ENCODE peak calls at places on chromosomes 5 and 9, in ten cellular contexts. B is stomach; W is BE2C; I is AG08395; P is left ventricle myocardium superior; O is HT1080; J is HuH-7; F is CD8-positive, alpha-beta memory T cell; Q is GM12892; G is mesendoderm. N is an unnamed sample.

GRCh38 chr9:93207326-93207814 is 23.4 kb downstream of the WNK2 start:
- DNase-seq in P (peak; percentile 76), W (peak; percentile 45), F (no peak), Q (no peak), J (no peak), G (no peak), B (no peak), I (peak; percentile 74), O (no peak), N (no peak)

GRCh38 chr9:111036946-111037743 is 1.1 kb downstream of the LPAR1 start:
- DNase-seq in J (peak; percentile 10), O (peak; percentile 27), P (no peak), F (no peak), W (no peak), Q (no peak), G (peak; percentile 61), B (no peak), I (no peak), N (no peak)

GRCh38 chr5:170584003-170584402 is 80.2 kb downstream of the KCNIP1 start:
- DNase-seq in O (no peak), P (no peak), G (no peak), Q (no peak), I (no peak), F (no peak), W (no peak), J (no peak), B (no peak), N (no peak)

GRCh38 chr5:53877243-53877642 is 316.8 kb downstream of the NDUFS4 start:
- DNase-seq in I (peak; percentile 90), Q (no peak), J (no peak), O (peak; percentile 43), G (no peak), P (no peak), W (no peak), F (no peak), B (no peak), N (no peak)

GRCh38 chr5:60178101-60178500 is 284.6 kb upstream of the PDE4D start:
- DNase-seq in O (no peak), W (no peak), I (no peak), Q (no peak), J (no peak), P (no peak), F (no peak), G (no peak), B (no peak), N (no peak)

GRCh38 chr5:170496629-170497028 is 7.2 kb upstream of the KCNIP1 start:
- DNase-seq in I (no peak), W (no peak), B (no peak), P (no peak), G (no peak), Q (no peak), O (peak; percentile 24), F (no peak), J (no peak), N (no peak)

GRCh38 chr5:178389031-178389729 is 156.6 kb upstream of the PHYKPL start:
- DNase-seq in J (no peak), W (no peak), B (peak; percentile 22), G (no peak), O (no peak), Q (no peak), P (no peak), I (no peak), F (no peak), N (no peak)

GRCh38 chr9:137067860-137068538 is 2.4 kb downstream of the SAPCD2 start:
- DNase-seq in I (peak; percentile 73), P (peak; percentile 83), W (peak; percentile 85), F (peak; percentile 77), J (peak; percentile 96), Q (peak; percentile 85), G (peak; percentile 87), O (peak; percentile 74), B (peak; percentile 88), N (peak; percentile 89)

GRCh38 chr5:134545070-134545868 is 19.8 kb downstream of the JADE2 start:
- DNase-seq in Q (no peak), O (no peak), B (no peak), P (peak; percentile 84), I (no peak), F (no peak), W (no peak), J (no peak), G (no peak), N (no peak)

GRCh38 chr9:132503116-132503515 is 79.3 kb upstream of the BARHL1 start:
- DNase-seq in Q (no peak), P (no peak), I (no peak), B (no peak), G (no peak), J (no peak), O (no peak), F (no peak), W (no peak), N (no peak)

GRCh38 chr9:16331527-16331926 is 538.9 kb downstream of the BNC2 start:
- DNase-seq in B (no peak), I (no peak), P (peak; percentile 50), W (no peak), F (no peak), G (no peak), J (no peak), Q (no peak), O (no peak), N (no peak)

GRCh38 chr9:739362-739761 is 102.1 kb upstream of the DMRT1 start:
- DNase-seq in O (no peak), P (no peak), B (no peak), W (no peak), J (no peak), I (no peak), G (no peak), F (no peak), Q (no peak), N (no peak)

GRCh38 chr5:31574777-31575176 is 42.7 kb downstream of the C5orf22 start:
- DNase-seq in F (no peak), Q (no peak), I (no peak), P (no peak), W (no peak), B (no peak), O (no peak), J (no peak), G (no peak), N (no peak)

GRCh38 chr5:157890825-157891587 is 32.1 kb upstream of the CLINT1 start:
- DNase-seq in P (no peak), F (no peak), G (peak; percentile 24), O (no peak), B (no peak), J (no peak), W (no peak), Q (no peak), I (no peak), N (no peak)

GRCh38 chr5:81785311-81785710 is 34.4 kb upstream of the SSBP2 start:
- DNase-seq in F (no peak), I (no peak), B (no peak), W (no peak), P (no peak), O (peak; percentile 19), G (no peak), Q (no peak), J (no peak), N (no peak)

GRCh38 chr5:68711311-68712200 is 382.3 kb upstream of the SLC30A5 start:
- DNase-seq in J (no peak), P (no peak), B (no peak), I (no peak), F (no peak), G (no peak), W (no peak), O (no peak), Q (no peak), N (no peak)

GRCh38 chr5:56668996-56669395 is 146.4 kb upstream of the MAP3K1 start:
- DNase-seq in W (no peak), F (no peak), Q (no peak), B (no peak), J (no peak), P (no peak), I (no peak), G (no peak), O (no peak), N (no peak)

GRCh38 chr5:119238265-119239118 is 117.3 kb upstream of the TNFAIP8 start:
- DNase-seq in B (no peak), F (no peak), Q (no peak), W (no peak), I (no peak), O (no peak), J (no peak), P (no peak), G (no peak), N (no peak)

GRCh38 chr5:81856948-81857928 is 106.3 kb upstream of the SSBP2 start:
- DNase-seq in W (peak; percentile 88), I (no peak), P (peak; percentile 91), Q (no peak), B (peak; percentile 55), O (peak; percentile 42), F (no peak), G (peak; percentile 64), J (no peak), N (peak; percentile 24)

GRCh38 chr5:94849821-94850736 is 231.6 kb downstream of the SLF1 start:
- DNase-seq in B (no peak), G (peak; percentile 94), F (no peak), O (peak; percentile 18), P (no peak), W (peak; percentile 45), Q (no peak), I (peak; percentile 69), J (peak; percentile 10), N (no peak)

GRCh38 chr9:26296910-26297309 is 595.7 kb downstream of the CAAP1 start:
- DNase-seq in Q (no peak), F (no peak), G (no peak), I (peak; percentile 27), J (no peak), P (no peak), B (no peak), O (peak; percentile 54), W (no peak), N (no peak)

GRCh38 chr5:168826292-168826725 is 247.1 kb upstream of the PANK3 start:
- DNase-seq in I (no peak), J (no peak), B (no peak), G (no peak), W (no peak), P (no peak), O (no peak), F (no peak), Q (no peak), N (no peak)

GRCh38 chr9:136587145-136587943 is 41.5 kb upstream of the NOTCH1 start:
- DNase-seq in J (no peak), Q (no peak), B (peak; percentile 31), P (peak; percentile 90), I (peak; percentile 43), F (no peak), G (peak; percentile 83), O (peak; percentile 20), W (peak; percentile 82), N (no peak)

GRCh38 chr5:75736273-75736672 is 19.0 kb upstream of the POC5 start:
- DNase-seq in B (no peak), F (no peak), G (no peak), Q (no peak), O (no peak), J (no peak), I (no peak), P (no peak), W (no peak), N (no peak)

GRCh38 chr5:154312571-154312970 is 122.0 kb downstream of the GALNT10 start:
- DNase-seq in F (no peak), G (no peak), P (no peak), O (peak; percentile 37), I (peak; percentile 31), J (no peak), B (no peak), W (no peak), Q (no peak), N (no peak)

GRCh38 chr9:33375841-33376321 is 26.5 kb downstream of the AQP7 start:
- DNase-seq in W (peak; percentile 57), F (no peak), P (no peak), O (no peak), I (no peak), B (no peak), Q (no peak), G (peak; percentile 24), J (no peak), N (no peak)

GRCh38 chr5:58787982-58788381 is 205.1 kb downstream of the RAB3C start:
- DNase-seq in I (no peak), O (no peak), B (no peak), Q (no peak), P (no peak), W (peak; percentile 46), F (no peak), J (no peak), G (no peak), N (no peak)

GRCh38 chr9:3521961-3522360 is 3.8 kb downstream of the RFX3 start:
- DNase-seq in B (no peak), J (no peak), F (no peak), I (no peak), Q (no peak), P (no peak), G (no peak), W (no peak), O (no peak), N (no peak)